ENCODE peak calls at places on chromosomes 6 and 20, in eight cellular contexts. U, G, Q, T, W, Z, V and A are unnamed samples.

GRCh38 chr6:106511274-106512047 is 117.8 kb downstream of the RTN4IP1 start:
- DNase-seq in U (peak; percentile 59), G (no peak), Q (no peak), T (peak; percentile 63), W (no peak), Z (no peak), V (peak; percentile 28), A (peak; percentile 53)

GRCh38 chr6:163883946-163884345 is 469.4 kb downstream of the QKI start:
- DNase-seq in U (no peak), G (no peak), Q (no peak), T (no peak), W (no peak), Z (no peak), V (no peak), A (no peak)

GRCh38 chr6:111481836-111482235 is 1.2 kb downstream of the REV3L start:
- DNase-seq in U (no peak), G (no peak), Q (no peak), T (no peak), W (no peak), Z (no peak), V (no peak), A (no peak)

GRCh38 chr6:123909989-123910388 is 106.3 kb downstream of the NKAIN2 start:
- DNase-seq in U (no peak), G (no peak), Q (no peak), T (no peak), W (no peak), Z (no peak), V (no peak), A (no peak)

GRCh38 chr6:159878341-159878740 is 12.4 kb upstream of the MAS1 start:
- DNase-seq in U (no peak), G (no peak), Q (no peak), T (no peak), W (no peak), Z (no peak), V (no peak), A (no peak)

GRCh38 chr6:109840034-109840433 is 138.1 kb upstream of the GPR6 start:
- DNase-seq in U (no peak), G (no peak), Q (no peak), T (no peak), W (no peak), Z (no peak), V (no peak), A (no peak)

GRCh38 chr20:49448917-49449316 is 33.6 kb downstream of the KCNB1 start:
- DNase-seq in U (no peak), G (peak; percentile 75), Q (no peak), T (no peak), W (no peak), Z (no peak), V (no peak), A (no peak)

GRCh38 chr20:44068780-44069191 is 118.2 kb downstream of the JPH2 start:
- DNase-seq in U (no peak), G (no peak), Q (no peak), T (no peak), W (no peak), Z (no peak), V (no peak), A (no peak)

GRCh38 chr20:14860410-14860814 is 523.0 kb upstream of the FLRT3 start:
- DNase-seq in U (no peak), G (no peak), Q (no peak), T (peak; percentile 14), W (no peak), Z (no peak), V (no peak), A (peak; percentile 5)

GRCh38 chr20:14963262-14963663 is 625.9 kb upstream of the FLRT3 start:
- DNase-seq in U (no peak), G (no peak), Q (no peak), T (no peak), W (no peak), Z (no peak), V (peak; percentile 31), A (peak; percentile 4)

GRCh38 chr20:45336530-45337366 is 11.5 kb downstream of the SDC4 start:
- DNase-seq in U (peak; percentile 87), G (no peak), Q (no peak), T (peak; percentile 71), W (no peak), Z (no peak), V (no peak), A (peak; percentile 50)

GRCh38 chr20:45368221-45368980 is 5.4 kb downstream of the SYS1 start:
- DNase-seq in U (no peak), G (no peak), Q (no peak), T (no peak), W (no peak), Z (no peak), V (no peak), A (no peak)

GRCh38 chr6:165484178-165484889 is 174.9 kb upstream of the C6orf118 start:
- DNase-seq in U (no peak), G (no peak), Q (no peak), T (no peak), W (no peak), Z (no peak), V (no peak), A (no peak)

GRCh38 chr6:165487950-165488349 is 175.1 kb downstream of the PDE10A start:
- DNase-seq in U (no peak), G (no peak), Q (no peak), T (no peak), W (no peak), Z (no peak), V (no peak), A (peak; percentile 41)

GRCh38 chr6:165487347-165487746 is 175.7 kb downstream of the PDE10A start:
- DNase-seq in U (no peak), G (no peak), Q (no peak), T (no peak), W (no peak), Z (no peak), V (no peak), A (no peak)

GRCh38 chr6:165486183-165487137 is 176.6 kb downstream of the PDE10A start:
- DNase-seq in U (no peak), G (no peak), Q (no peak), T (no peak), W (no peak), Z (no peak), V (no peak), A (peak; percentile 61)

DNA sequence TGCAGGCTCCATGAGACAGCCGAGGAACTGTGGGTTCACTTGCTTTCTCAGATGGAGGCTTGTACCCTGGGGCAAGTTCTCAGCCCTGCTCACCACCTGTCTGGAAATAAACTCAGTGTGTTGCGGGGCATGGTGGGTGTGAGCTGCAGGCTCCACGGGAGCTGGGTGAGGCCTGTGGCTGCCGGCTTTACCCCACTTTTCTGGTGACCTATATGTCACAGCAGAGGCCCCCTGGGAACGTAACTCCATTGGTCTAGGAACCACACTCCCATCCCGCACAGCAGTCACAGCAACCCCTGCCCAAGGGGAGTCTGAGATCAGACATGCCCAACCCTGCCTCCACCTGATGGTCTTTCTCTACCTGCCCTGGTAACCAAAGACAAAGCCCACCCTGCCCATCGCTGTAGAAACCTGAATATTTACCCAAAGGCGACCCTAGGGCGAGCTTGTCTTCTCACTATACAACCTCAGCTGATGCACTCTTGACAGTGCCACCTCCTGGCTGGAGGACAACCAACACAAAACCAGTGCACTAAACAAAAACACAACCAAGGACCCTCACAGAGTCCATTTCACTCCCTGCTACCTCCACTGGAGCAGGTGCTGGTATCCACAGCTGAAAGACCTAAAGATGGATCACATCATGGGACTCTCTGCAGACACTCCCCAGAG is 174.3 kb downstream of the PDE10A start:
- DNase-seq in U (no peak), G (no peak), Q (no peak), T (no peak), W (no peak), Z (no peak), V (no peak), A (no peak)
- TF ChIP-seq CTCF in U (no peak), G (no peak), Q (no peak), T (no peak), W (no peak), Z (no peak), V (no peak), A (no peak)

DNA sequence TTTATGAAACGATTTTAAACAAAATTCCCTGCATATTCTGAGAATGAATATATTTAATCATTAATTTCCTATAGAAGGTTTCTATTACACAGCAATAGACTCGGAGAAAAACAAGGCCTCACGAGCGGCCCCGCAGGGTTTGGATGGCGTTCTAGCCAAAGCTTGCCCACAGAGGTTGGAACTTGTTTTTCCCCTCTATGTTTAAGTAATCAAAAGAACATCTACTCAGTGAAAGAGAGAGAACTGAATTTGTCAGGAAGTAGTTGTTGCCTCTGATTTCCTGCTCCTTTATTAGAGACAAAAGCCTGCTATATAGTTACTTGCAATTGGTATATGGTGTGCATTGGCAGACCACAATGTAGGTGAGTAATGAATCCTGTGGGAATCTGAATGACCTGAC is 82.1 kb upstream of the HEY2 start:
- DNase-seq in U (no peak), G (no peak), Q (no peak), T (no peak), W (no peak), Z (no peak), V (no peak), A (no peak)
- H3K4me1 ChIP-seq in U (peaks cover 13% of the 10 kb centered on the region), G (no peaks in the 10 kb centered on the region), Q (no peaks in the 10 kb centered on the region), T (no peaks in the 10 kb centered on the region), W (no peaks in the 10 kb centered on the region), Z (peaks cover 6% of the 10 kb centered on the region), V (no peaks in the 10 kb centered on the region), A (peaks cover 7% of the 10 kb centered on the region)

DNA sequence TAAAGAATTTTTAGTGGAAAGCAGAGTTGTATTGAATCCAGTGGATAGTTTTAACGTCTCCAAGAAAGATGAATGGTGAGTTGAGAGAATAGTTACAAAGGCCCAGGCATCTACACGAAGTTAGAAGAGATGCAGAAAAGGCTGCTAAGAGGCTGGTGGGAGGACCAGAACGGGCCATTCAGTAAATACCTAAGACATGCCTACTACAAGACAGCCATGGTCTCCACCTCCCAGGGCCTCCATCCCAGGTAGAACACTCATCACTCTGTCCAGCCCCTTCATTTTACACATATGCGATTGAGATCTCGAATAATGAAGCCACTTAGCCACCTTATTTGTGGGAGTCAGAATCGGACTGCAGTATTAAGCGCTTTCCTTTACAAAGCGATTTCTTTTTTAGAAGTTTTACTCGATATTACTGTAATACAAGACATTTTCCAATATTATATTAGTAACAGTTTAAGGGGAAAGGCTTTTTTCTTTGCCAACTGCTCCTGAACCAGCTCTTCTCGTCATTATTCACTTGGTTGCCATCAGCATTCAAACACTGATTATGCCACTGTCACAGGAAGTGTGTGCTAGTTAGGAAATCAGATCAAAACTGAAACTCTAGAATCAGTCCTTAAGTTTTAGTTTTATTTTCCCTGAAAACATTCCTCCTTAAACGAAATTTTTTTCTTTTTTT is 1.6 kb downstream of the DYNLT1 start:
- DNase-seq in U (no peak), G (no peak), Q (no peak), T (no peak), W (no peak), Z (no peak), V (no peak), A (no peak)
- TF ChIP-seq CTCF in U (no peak), G (no peak), Q (no peak), T (no peak), W (no peak), Z (no peak), V (no peak), A (no peak)

GRCh38 chr20:58693226-58694006 is 816 bp downstream of the NPEPL1 start:
- DNase-seq in U (no peak), G (peak; percentile 33), Q (peak; percentile 41), T (peak; percentile 19), W (no peak), Z (peak; percentile 35), V (no peak), A (peak; percentile 7)
- H3K4me1 ChIP-seq in U (peaks cover 32% of the 10 kb centered on the region), G (peaks cover 24% of the 10 kb centered on the region), Q (peaks cover 23% of the 10 kb centered on the region), T (peaks cover 9% of the 10 kb centered on the region), W (peaks cover 8% of the 10 kb centered on the region), Z (peaks cover 40% of the 10 kb centered on the region), V (peaks cover 8% of the 10 kb centered on the region), A (peaks cover 3% of the 10 kb centered on the region)

GRCh38 chr20:63177134-63177784 is 38.7 kb downstream of the YTHDF1 start:
- DNase-seq in U (peak; percentile 44), G (peak; percentile 25), Q (no peak), T (no peak), W (no peak), Z (no peak), V (no peak), A (no peak)
- TF ChIP-seq CTCF in U (no peak), G (no peak), Q (no peak), T (no peak), W (no peak), Z (no peak), V (no peak), A (no peak)